ENCODE peak calls at places on chromosomes 13 and 19, in five cellular contexts. O is fibroblast of lung, X is transverse colon, U is astrocyte, C is heart right ventricle. I is an unnamed sample.

GRCh38 chr19:31389874-31390273 is 40.6 kb upstream of the TSHZ3 start:
- DNase-seq in O (no peak), X (no peak), U (no peak), C (no peak), I (no peak)

GRCh38 chr19:6501740-6502648 is at the start of gene TUBB4A:
- DNase-seq in O (no peak), X (peak; percentile 28), U (no peak), C (peak; percentile 11), I (no peak)

GRCh38 chr19:22901431-22902130 is 69.5 kb downstream of the ZNF723 start:
- DNase-seq in O (no peak), X (no peak), U (no peak), C (no peak), I (no peak)

GRCh38 chr13:102974574-102975195 is 91.5 kb downstream of the SLC10A2 start:
- DNase-seq in O (no peak), X (no peak), U (no peak), C (no peak), I (no peak)

GRCh38 chr19:48918801-48919247 is 14.7 kb upstream of the DHDH start:
- DNase-seq in O (no peak), X (no peak), U (no peak), C (no peak), I (no peak)

GRCh38 chr19:16367269-16367683 is 42.6 kb downstream of the KLF2 start:
- DNase-seq in O (no peak), X (no peak), U (no peak), C (no peak), I (peak; percentile 93)

GRCh38 chr19:31154021-31154420 is 195.2 kb downstream of the TSHZ3 start:
- DNase-seq in O (peak; percentile 72), X (no peak), U (peak; percentile 65), C (no peak), I (no peak)

GRCh38 chr13:103046676-103047075 is 19.5 kb downstream of the SLC10A2 start:
- DNase-seq in O (no peak), X (no peak), U (no peak), C (no peak), I (no peak)

GRCh38 chr13:51912091-51912490 is 50.3 kb downstream of the CCDC70 start:
- DNase-seq in O (peak; percentile 18), X (no peak), U (peak; percentile 3), C (no peak), I (no peak)

GRCh38 chr19:31316201-31316951 is 32.9 kb downstream of the TSHZ3 start:
- DNase-seq in O (peak; percentile 57), X (peak; percentile 31), U (peak; percentile 43), C (peak; percentile 18), I (no peak)

GRCh38 chr19:5193192-5193591 is 147.4 kb downstream of the PTPRS start:
- DNase-seq in O (no peak), X (no peak), U (no peak), C (no peak), I (no peak)

GRCh38 chr13:50521750-50522149 is 321.7 kb downstream of the DLEU7 start:
- DNase-seq in O (peak; percentile 49), X (no peak), U (no peak), C (no peak), I (no peak)

GRCh38 chr13:112616586-112617381 is 28.8 kb upstream of the TUBGCP3 start:
- DNase-seq in O (peak; percentile 23), X (no peak), U (peak; percentile 9), C (peak; percentile 22), I (no peak)

GRCh38 chr13:102405499-102406079 is 3.7 kb upstream of the FGF14 start:
- DNase-seq in O (peak; percentile 5), X (no peak), U (peak; percentile 4), C (no peak), I (no peak)

GRCh38 chr19:5567971-5568407 is 236 bp upstream of the TINCR start:
- DNase-seq in O (no peak), X (peak; percentile 49), U (no peak), C (no peak), I (no peak)

GRCh38 chr19:34323433-34324204 is 41.4 kb upstream of the GPI start:
- DNase-seq in O (no peak), X (no peak), U (no peak), C (no peak), I (no peak)

GRCh38 chr13:75704194-75704941 is 68.2 kb downstream of the LMO7 start:
- DNase-seq in O (peak; percentile 96), X (no peak), U (peak; percentile 96), C (no peak), I (no peak)

GRCh38 chr19:49019242-49019932 is 2.5 kb upstream of the LHB start:
- DNase-seq in O (no peak), X (peak; percentile 84), U (no peak), C (peak; percentile 46), I (peak; percentile 54)

GRCh38 chr13:110291286-110291685 is 15.7 kb downstream of the COL4A1 start:
- DNase-seq in O (no peak), X (no peak), U (no peak), C (no peak), I (no peak)

GRCh38 chr13:39410089-39410901 is 192.7 kb downstream of the LHFPL6 start:
- DNase-seq in O (peak; percentile 77), X (no peak), U (peak; percentile 70), C (no peak), I (no peak)

DNA sequence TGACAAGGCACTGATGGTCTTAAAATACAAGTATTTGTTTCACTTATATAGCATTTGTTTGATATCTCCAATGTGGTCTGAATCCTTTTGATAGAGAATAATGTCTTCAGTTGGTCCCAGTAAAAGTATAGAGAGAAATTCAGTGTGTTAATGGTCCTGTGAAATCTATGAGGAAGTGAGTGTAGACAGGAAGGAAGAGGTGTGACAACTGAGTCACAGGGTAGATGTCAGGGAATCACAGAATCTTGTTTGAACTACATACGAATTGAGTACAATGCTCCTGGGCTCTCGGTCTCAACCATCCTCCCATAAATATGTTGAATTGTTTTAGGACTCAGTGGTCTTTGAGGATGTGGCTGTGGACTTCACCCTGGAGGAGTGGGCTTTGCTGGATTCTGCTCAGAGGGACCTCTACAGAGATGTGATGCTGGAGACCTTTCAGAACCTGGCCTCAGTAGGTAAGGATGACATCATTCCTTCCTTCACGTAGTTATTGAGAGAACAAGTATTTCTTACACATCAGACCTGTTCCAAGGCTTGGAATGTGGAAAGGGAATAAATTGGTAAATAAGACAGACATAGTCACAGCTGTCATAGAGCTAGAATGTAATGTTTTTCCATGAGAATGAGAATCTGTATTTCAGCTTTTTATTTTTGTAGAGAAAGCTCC is 9.1 kb downstream of the ZNF555 start:
- DNase-seq in O (no peak), X (no peak), U (no peak), C (no peak), I (no peak)
- H3K9me3 ChIP-seq in O (peaks cover 12% of the 10 kb centered on the region), X (peaks cover 58% of the 10 kb centered on the region), U (peaks cover 47% of the 10 kb centered on the region), C (peaks cover 85% of the 10 kb centered on the region), I (peaks cover 64% of the 10 kb centered on the region)

DNA sequence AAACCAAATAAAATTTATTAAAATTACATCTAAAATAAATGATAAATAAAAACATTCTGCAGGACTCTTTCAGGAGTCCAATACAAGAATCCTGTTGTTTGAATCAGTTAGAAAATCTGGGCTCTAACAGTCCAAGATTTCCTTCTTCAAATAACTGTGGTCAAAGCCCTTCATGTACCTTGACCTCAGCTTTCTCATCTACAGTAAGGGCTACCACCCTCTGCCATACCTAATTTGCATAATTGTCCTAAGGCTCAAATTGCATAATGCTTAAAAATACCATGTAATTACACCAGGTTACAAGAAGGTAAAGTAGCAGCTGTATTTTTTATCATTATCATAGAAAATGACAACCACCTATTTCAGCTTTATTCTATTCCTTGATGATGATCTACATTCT is 54.3 kb downstream of the XPO4 start:
- DNase-seq in O (no peak), X (no peak), U (no peak), C (no peak), I (no peak)
- H3K36me3 ChIP-seq in O (no peaks in the 10 kb centered on the region), X (no peaks in the 10 kb centered on the region), U (no peaks in the 10 kb centered on the region), C (no peaks in the 10 kb centered on the region), I (peaks cover 9% of the 10 kb centered on the region)

GRCh38 chr13:89565711-89566110 is 1781.8 kb upstream of the MIR17HG start:
- DNase-seq in O (no peak), X (no peak), U (no peak), C (no peak), I (no peak)
- H3K27ac ChIP-seq in O (no peak overlapping the region), X (no peak overlapping the region), U (no peak overlapping the region), C (no peak overlapping the region), I (no peak overlapping the region)

DNA sequence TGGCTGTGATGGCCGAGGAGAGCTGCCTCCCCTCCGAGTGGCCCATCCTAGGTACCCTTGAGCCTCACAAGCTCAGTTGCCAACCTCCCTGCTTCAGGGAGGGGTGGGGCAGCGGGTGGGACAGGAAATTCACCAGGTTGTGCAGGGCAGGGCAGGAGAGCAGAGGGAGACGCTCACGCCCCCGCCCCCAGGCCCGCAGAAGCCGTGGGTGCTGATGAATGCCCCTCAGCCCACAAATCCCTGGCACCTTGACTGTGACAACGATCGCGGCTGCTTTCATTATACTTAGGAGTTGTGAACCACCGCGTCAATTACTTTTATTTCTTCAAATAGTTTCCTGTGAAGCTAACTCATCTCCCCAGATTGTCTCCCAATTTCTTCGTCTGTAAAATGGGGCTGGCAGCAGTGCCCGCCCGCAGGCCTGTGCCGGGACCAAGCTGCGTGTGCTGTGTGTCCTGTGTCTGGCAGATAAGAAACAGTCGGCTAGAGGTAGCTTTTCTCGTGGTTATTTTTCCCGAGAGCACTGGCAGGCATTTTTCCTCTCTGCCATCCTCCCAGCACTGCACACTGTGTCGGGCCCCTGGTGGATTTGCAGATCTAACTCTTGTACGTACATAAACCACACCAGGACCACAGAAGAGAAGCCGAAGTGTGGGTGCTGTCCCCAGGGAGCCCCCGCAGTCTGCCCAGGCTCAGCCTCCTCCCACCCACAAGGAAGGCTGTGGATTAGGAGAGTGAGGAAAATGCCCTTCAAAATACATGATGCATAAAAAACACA is 7.9 kb upstream of the RASA3 start:
- DNase-seq in O (no peak), X (peak; percentile 50), U (no peak), C (no peak), I (no peak)
- H3K9me3 ChIP-seq in O (no peaks in the 10 kb centered on the region), X (no peaks in the 10 kb centered on the region), U (no peaks in the 10 kb centered on the region), C (no peaks in the 10 kb centered on the region), I (no peaks in the 10 kb centered on the region)

GRCh38 chr19:19050104-19050503 is 13.7 kb upstream of the SLC25A42 start:
- DNase-seq in O (no peak), X (no peak), U (no peak), C (no peak), I (no peak)

GRCh38 chr19:19049406-19049805 is 14.4 kb upstream of the SLC25A42 start:
- DNase-seq in O (no peak), X (no peak), U (no peak), C (no peak), I (no peak)

GRCh38 chr19:19051478-19052213 is 12.1 kb upstream of the SLC25A42 start:
- DNase-seq in O (no peak), X (no peak), U (no peak), C (no peak), I (no peak)

GRCh38 chr19:19053508-19054314 is 10.1 kb upstream of the SLC25A42 start:
- DNase-seq in O (no peak), X (peak; percentile 77), U (no peak), C (peak; percentile 50), I (peak; percentile 52)

GRCh38 chr19:19050731-19051130 is 13.1 kb upstream of the SLC25A42 start:
- DNase-seq in O (no peak), X (no peak), U (no peak), C (no peak), I (no peak)
- H3K36me3 ChIP-seq in O (peaks cover 28% of the 10 kb centered on the region), X (peaks cover 3% of the 10 kb centered on the region), U (peaks cover 29% of the 10 kb centered on the region), C (no peaks in the 10 kb centered on the region), I (peaks cover 46% of the 10 kb centered on the region)

I was measured in CD4-positive, CD25-positive, alpha-beta regulatory T cell.